ENCODE peak calls at places on chromosomes 13 and 19, in five cellular contexts. B is HepG2, Q is K562, V is SK-N-SH, C is GM12878. O is an unnamed sample.
A peak's percentile ranks its signal among the peaks of the same experiment; 100 is the strongest.

GRCh38 chr13:110405597-110406450 is 98.7 kb downstream of the COL4A2 start:
- DNase-seq in V (no peak), Q (no peak), B (no peak), C (no peak), O (no peak)

GRCh38 chr13:39930060-39930459 is 274.6 kb downstream of the COG6 start:
- DNase-seq in V (no peak), Q (no peak), C (no peak), B (no peak), O (no peak)

GRCh38 chr13:39602614-39603366 is at the start of gene LHFPL6:
- DNase-seq in B (peak; percentile 3), V (peak; percentile 88), C (no peak), Q (no peak), O (peak; percentile 76)

GRCh38 chr13:44273991-44274810 is 99.4 kb upstream of the SERP2 start:
- DNase-seq in Q (no peak), B (no peak), C (no peak), V (no peak), O (no peak)

GRCh38 chr13:58085819-58086218 is 454.3 kb downstream of the PCDH17 start:
- DNase-seq in B (no peak), V (no peak), C (no peak), Q (no peak), O (no peak)

GRCh38 chr13:114225610-114226009 is 9.1 kb upstream of the CDC16 start:
- DNase-seq in B (no peak), V (peak; percentile 37), C (no peak), Q (no peak), O (no peak)

GRCh38 chr13:25890671-25891212 is 161.1 kb downstream of the SHISA2 start:
- DNase-seq in B (no peak), V (no peak), Q (no peak), C (no peak), O (no peak)

GRCh38 chr19:21020298-21021227 is at the start of gene ZNF430:
- DNase-seq in V (peak; percentile 87), C (peak; percentile 94), Q (peak; percentile 94), B (peak; percentile 97), O (peak; percentile 83)

GRCh38 chr13:112101360-112101930 is 34.5 kb downstream of the SOX1 start:
- DNase-seq in B (no peak), C (no peak), V (no peak), Q (no peak), O (no peak)

GRCh38 chr13:43335669-43336068 is 312.3 kb downstream of the DNAJC15 start:
- DNase-seq in B (no peak), Q (no peak), V (no peak), C (no peak), O (no peak)

GRCh38 chr19:32688315-32688714 is 3.3 kb upstream of the NUDT19 start:
- DNase-seq in Q (peak; percentile 18), V (no peak), C (no peak), B (no peak), O (no peak)

GRCh38 chr19:13978306-13978705 is 26.0 kb downstream of the DCAF15 start:
- DNase-seq in Q (peak; percentile 51), V (peak; percentile 81), B (no peak), C (no peak), O (no peak)

GRCh38 chr13:39023761-39024160 is 14.1 kb downstream of the PROSER1 start:
- DNase-seq in B (no peak), Q (no peak), C (no peak), V (no peak), O (no peak)

DNA sequence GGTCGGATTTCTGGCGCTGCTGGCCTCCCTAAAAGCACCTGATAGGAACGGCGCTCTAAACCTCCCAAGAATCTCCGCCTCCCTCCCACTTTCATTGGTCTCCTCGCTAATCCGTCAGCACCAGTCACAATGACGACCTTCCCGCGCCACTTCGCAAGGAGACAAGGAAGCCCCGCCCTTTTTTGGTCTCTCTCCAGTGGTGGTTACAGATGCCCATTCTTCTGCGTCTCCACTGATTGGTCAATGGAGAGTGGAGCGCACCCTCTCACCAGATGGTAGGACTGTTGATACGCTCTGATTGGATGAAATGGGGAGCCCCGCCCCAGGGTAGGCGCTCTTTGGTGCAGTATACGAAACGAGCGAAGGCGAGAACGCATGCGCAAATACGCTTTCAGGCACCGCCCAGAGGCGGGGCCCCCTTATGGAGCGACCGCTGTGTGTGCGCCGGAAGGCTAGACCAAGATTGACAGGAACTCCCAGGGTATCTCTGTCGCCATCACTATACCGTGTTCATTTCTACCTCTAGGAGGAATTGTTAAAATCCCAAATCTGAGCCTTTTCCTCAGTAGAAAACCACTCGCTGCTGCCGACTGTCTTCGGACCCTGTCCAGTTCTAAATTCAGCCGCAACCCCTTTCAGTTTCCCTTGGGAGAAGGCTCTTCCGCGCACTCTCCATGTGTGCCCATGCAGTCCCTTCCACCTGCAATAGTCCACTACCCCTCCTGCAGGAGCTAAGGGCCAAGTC is 617 bp upstream of the HNRNPL start:
- DNase-seq in C (peak; percentile 100), B (peak; percentile 100), Q (peak; percentile 98), V (peak; percentile 86), O (peak; percentile 92)
- TF ChIP-seq FOXM1 in C (no peak), B (no peak), Q (no peak), V (no peak), O (no peak)

GRCh38 chr19:34180709-34181108 is 8.4 kb downstream of the LSM14A start:
- DNase-seq in B (no peak), Q (no peak), C (no peak), V (peak; percentile 13), O (no peak)

GRCh38 chr19:34181111-34181864 is 9.0 kb downstream of the LSM14A start:
- DNase-seq in V (no peak), C (no peak), Q (no peak), B (no peak), O (no peak)

GRCh38 chr19:34182125-34182524 is 9.8 kb downstream of the LSM14A start:
- DNase-seq in V (no peak), Q (no peak), C (no peak), B (no peak), O (no peak)

GRCh38 chr19:34179066-34179465 is 6.8 kb downstream of the LSM14A start:
- DNase-seq in V (no peak), B (no peak), Q (no peak), C (no peak), O (no peak)

GRCh38 chr19:34180273-34180672 is 8.0 kb downstream of the LSM14A start:
- DNase-seq in B (no peak), Q (no peak), C (no peak), V (no peak), O (no peak)
- TF ChIP-seq FOXM1 in B (no peak), Q (no peak), C (no peak), V (no peak), O (no peak)

GRCh38 chr19:47891622-47891922 is 5.5 kb upstream of the SULT2A1 start:
- DNase-seq in C (no peak), V (peak; percentile 31), B (no peak), Q (no peak), O (no peak)
- TF ChIP-seq FOXM1 in C (no peak), V (no peak), B (no peak), Q (no peak), O (no peak)

DNA sequence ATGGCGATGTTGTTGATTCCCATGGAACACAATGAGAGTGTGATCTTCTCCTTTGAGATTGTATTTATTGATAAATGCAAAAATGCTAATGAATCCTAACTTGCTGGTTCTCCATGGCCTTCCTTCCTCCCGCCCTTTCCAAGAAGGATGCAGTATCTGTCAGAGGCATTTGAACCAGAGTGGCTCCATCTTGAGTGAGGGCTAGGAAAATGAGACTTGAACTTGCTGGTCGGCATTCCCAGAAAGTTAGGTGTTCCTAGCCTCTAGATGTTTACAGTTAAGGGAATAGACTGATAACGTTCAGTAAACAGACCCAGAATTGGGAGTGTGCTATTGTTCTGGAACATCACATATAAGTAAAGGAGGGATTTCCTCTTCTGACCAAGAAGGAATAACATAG is 44.2 kb upstream of the PSG2 start:
- DNase-seq in V (no peak), B (no peak), C (no peak), Q (no peak), O (no peak)
- TF ChIP-seq FOXM1 in V (no peak), B (no peak), C (no peak), Q (no peak), O (no peak)

DNA sequence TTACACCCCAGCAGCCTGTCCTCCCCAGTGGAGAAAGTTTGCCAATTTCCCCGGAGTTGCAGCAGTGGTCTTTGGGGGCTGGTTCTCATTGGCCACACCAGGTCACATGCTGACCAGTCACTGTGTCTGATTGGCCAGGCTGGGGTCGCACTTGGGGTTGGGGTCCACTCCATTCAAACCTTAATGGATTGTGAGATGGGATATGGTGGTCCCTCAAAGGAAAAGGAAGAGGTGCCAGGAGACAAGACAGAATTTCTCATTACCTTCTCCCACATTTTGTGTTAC is 3.4 kb downstream of the PPM1N start:
- DNase-seq in V (peak; percentile 35), C (no peak), Q (peak; percentile 84), B (no peak), O (no peak)
- TF ChIP-seq FOXM1 in V (no peak), C (no peak), Q (no peak), B (no peak), O (no peak)

GRCh38 chr19:34148672-34149185 is 23.6 kb upstream of the LSM14A start:
- DNase-seq in Q (no peak), B (no peak), C (no peak), V (no peak), O (no peak)
- TF ChIP-seq FOXM1 in Q (no peak), B (no peak), C (no peak), V (no peak), O (no peak)

GRCh38 chr13:27834095-27834494 is 41.8 kb downstream of the GSX1 start:
- DNase-seq in V (no peak), Q (no peak), C (no peak), B (no peak), O (no peak)

GRCh38 chr13:27835799-27836198 is 43.5 kb downstream of the GSX1 start:
- DNase-seq in C (no peak), V (no peak), B (no peak), Q (no peak), O (no peak)

GRCh38 chr13:27839809-27840467 is 47.7 kb downstream of the GSX1 start:
- DNase-seq in C (no peak), Q (no peak), B (no peak), V (no peak), O (no peak)
- TF ChIP-seq FOXM1 in C (no peak), Q (no peak), B (no peak), V (no peak), O (no peak)

DNA sequence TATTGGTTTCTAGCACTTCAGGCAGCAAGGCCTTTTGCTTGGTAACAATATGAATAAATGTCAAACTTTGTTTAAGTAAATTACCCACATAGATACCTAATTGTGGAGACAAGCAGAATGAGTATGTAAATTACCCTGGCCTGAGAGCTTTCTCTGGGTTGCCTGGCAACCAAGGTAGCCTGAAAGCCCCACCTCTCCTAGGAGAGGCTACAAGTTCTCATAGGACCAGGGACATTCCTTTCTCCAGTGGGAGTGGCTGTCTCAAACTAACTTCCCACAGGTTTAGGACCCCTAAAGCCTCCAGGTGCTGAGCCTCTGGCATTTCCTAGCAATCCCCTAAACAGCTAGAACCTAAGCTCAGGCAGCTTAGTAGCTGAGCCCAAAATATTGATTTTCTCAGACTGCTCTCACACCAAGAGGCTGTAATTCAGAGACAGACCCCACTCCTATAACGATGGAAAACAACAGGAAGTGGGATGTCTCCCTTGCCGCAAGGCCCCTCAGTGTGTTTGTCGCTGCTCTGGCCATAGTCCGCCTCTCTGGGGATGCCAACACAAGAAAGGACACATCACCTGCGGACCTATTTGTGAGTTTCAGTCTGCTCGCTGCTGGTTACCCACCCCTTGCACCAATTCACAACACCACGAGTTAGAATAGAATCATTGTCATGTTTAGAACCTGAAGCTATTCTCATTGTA is 207.3 kb downstream of the DLEU7 start:
- DNase-seq in V (no peak), Q (peak; percentile 11), B (no peak), C (no peak), O (peak; percentile 17)
- TF ChIP-seq FOXM1 in V (no peak), Q (no peak), B (no peak), C (no peak), O (no peak)